ENCODE peak calls at places on chromosomes 4 and X, in nine cellular contexts. W, L, Z, G, Y, D, B, P and M are unnamed samples.

GRCh38 chr4:16659120-16659519 is 239.3 kb downstream of the LDB2 start:
- DNase-seq in W (no peak), L (no peak), Z (no peak), G (no peak), Y (no peak), D (no peak), B (no peak), P (no peak), M (no peak)

GRCh38 chr4:53714377-53715140 is 123.3 kb upstream of the LNX1 start:
- DNase-seq in W (no peak), L (no peak), Z (no peak), G (no peak), Y (no peak), D (no peak), B (no peak), P (no peak), M (no peak)

GRCh38 chr4:1544861-1545275 is 138.6 kb upstream of the NKX1-1 start:
- DNase-seq in W (no peak), L (no peak), Z (no peak), G (peak), Y (no peak), D (no peak), B (no peak), P (no peak), M (no peak)

GRCh38 chr4:148831945-148832344 is 389.7 kb upstream of the NR3C2 start:
- DNase-seq in W (peak), L (no peak), Z (no peak), G (no peak), Y (no peak), D (no peak), B (no peak), P (peak), M (no peak)

GRCh38 chr4:113901994-113902787 is 77.3 kb downstream of the ARSJ start:
- DNase-seq in W (no peak), L (no peak), Z (peak), G (no peak), Y (peak), D (peak), B (no peak), P (peak), M (no peak)

GRCh38 chrX:113802837-113803236 is 781.0 kb upstream of the HTR2C start:
- DNase-seq in W (no peak), L (no peak), Z (no peak), G (no peak), Y (no peak), D (no peak), B (no peak), P (no peak), M (no peak)

GRCh38 chrX:71917621-71918341 is 7.1 kb downstream of the NHSL2 start:
- DNase-seq in W (no peak), L (no peak), Z (no peak), G (no peak), Y (no peak), D (no peak), B (no peak), P (peak), M (no peak)

GRCh38 chrX:132853040-132853439 is 105.4 kb downstream of the HS6ST2 start:
- DNase-seq in W (no peak), L (no peak), Z (no peak), G (no peak), Y (no peak), D (no peak), B (no peak), P (peak), M (no peak)

GRCh38 chrX:135520022-135520552 is 373 bp upstream of the INTS6L start:
- DNase-seq in W (no peak), L (no peak), Z (no peak), G (no peak), Y (no peak), D (no peak), B (peak), P (peak), M (no peak)

GRCh38 chr4:80507077-80507476 is 171.5 kb downstream of the CFAP299 start:
- DNase-seq in W (no peak), L (no peak), Z (no peak), G (no peak), Y (no peak), D (no peak), B (no peak), P (no peak), M (no peak)

GRCh38 chr4:81426770-81427604 is 44.7 kb downstream of the RASGEF1B start:
- DNase-seq in W (no peak), L (no peak), Z (no peak), G (no peak), Y (no peak), D (no peak), B (peak), P (peak), M (no peak)

DNA sequence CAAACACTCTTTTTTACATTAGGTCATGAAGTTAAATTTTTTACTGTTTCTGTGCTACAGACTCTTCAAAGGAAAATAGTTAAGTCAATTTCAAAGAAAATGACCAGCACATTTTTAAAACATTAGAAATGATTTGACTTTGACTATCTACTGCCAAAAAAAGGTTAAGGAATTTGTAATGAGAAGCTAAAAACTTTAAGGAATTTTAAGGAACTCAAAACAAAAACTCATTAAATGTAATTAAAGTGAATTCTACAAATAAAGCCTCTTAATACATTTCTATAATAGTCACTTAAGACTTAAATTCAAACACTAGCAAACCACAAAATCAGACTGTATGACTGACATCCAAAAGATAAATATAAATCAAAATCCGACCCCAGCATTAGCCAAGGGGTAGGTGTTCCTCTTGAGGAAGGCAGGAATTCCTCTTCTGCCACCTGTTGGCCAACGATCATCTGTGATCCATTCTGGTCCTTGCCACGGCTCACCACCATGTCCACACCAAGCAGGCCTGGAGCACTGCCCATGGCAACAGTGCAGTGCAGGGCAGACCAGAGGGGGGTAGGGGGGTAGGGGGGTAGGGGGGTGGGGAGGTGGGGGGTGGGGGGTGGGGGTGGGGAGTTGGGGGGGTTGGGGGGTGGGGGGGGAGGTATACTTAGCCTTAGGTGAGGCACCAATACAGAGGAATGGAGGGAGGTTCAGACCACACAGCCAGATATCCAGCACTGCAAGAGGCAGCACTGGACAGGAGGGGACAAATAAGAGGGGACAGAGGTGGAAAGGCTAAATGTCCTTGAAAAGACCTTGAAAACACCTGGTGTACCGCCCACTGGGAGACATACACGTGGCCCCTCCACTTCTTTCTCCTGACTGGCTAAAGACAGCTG is 287.4 kb downstream of the CHIC1 start:
- DNase-seq in W (peak), L (peak), Z (no peak), G (peak), Y (peak), D (no peak), B (peak), P (peak), M (no peak)
- H3K4me3 ChIP-seq in W (peak), L (peak), Z (no peak), G (peak), Y (no peak), D (no peak), B (no peak), P (no peak), M (no peak)

DNA sequence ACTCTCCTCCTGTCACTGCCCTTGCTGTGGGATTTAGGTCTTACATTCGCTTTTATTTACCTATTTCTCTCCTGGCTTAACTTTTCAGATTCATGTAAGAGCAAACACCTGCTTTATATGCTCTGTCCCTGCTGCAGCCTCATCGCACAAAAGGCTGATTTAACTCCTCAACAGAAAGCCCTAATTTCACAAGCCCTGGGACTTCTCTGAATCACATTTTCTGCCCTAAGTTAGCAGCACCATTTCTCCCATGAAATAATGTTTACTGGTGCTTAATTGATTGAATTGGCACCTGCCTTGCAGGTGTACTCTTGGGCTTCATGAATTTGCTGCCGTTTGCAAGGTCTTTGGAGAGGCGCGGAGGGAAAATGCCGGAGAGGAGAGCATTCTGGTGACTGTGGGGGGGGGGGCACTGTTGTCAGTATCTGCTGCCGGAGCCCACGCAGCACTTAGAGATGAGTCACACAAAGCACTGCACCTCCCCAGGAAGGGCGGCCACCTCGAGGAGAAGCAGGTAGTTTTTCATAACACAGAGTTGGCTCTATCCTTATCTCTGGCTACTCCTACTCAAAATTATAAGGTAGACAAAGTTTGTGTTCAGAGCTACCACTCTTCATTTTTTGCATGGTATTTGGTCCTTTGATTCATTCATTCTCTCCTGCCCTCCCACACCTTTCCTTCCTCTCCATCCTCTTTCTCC is 76.4 kb upstream of the SCOC start:
- DNase-seq in W (no peak), L (no peak), Z (no peak), G (no peak), Y (peak), D (no peak), B (peak), P (peak), M (no peak)
- H3K4me3 ChIP-seq in W (no peak), L (no peak), Z (no peak), G (no peak), Y (no peak), D (no peak), B (no peak), P (no peak), M (no peak)

GRCh38 chr4:88820723-88821368 is 123.2 kb upstream of the NAP1L5 start:
- DNase-seq in W (no peak), L (no peak), Z (no peak), G (no peak), Y (no peak), D (no peak), B (no peak), P (peak), M (no peak)
- H3K4me3 ChIP-seq in W (peak), L (no peak), Z (no peak), G (peak), Y (peak), D (peak), B (no peak), P (peak), M (no peak)

DNA sequence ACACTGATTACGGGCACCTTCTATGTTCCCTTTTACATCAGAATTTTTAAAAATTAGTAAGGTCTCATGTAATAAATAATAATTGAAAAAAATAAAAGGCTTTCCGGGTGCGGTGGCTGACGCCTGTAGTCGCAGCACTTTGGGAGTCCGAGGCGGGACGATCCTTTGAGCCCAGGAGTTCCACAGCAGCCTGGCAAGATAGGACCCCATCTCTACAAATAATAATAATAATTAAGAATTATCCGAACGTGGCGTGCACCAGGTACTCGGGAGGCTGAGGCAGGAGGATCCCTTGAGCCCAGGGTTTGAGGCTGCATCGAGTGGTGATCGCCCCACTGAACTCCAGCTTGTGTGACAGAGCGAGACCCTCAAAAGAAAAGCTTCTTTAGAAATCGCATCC is 771 bp upstream of the LAMTOR3 start:
- DNase-seq in W (no peak), L (no peak), Z (no peak), G (no peak), Y (no peak), D (no peak), B (no peak), P (no peak), M (no peak)
- H3K4me3 ChIP-seq in W (peak), L (peak), Z (no peak), G (peak), Y (no peak), D (peak), B (peak), P (no peak), M (peak)

GRCh38 chr4:142566243-142566642 is 279.9 kb downstream of the INPP4B start:
- DNase-seq in W (no peak), L (no peak), Z (no peak), G (no peak), Y (no peak), D (no peak), B (no peak), P (peak), M (no peak)

GRCh38 chr4:142567620-142568451 is 278.3 kb downstream of the INPP4B start:
- DNase-seq in W (peak), L (peak), Z (no peak), G (no peak), Y (peak), D (no peak), B (peak), P (peak), M (no peak)

GRCh38 chr4:142566780-142567179 is 279.3 kb downstream of the INPP4B start:
- DNase-seq in W (no peak), L (no peak), Z (no peak), G (no peak), Y (no peak), D (no peak), B (no peak), P (no peak), M (no peak)

GRCh38 chr4:142565771-142566170 is 280.3 kb downstream of the INPP4B start:
- DNase-seq in W (no peak), L (no peak), Z (no peak), G (no peak), Y (no peak), D (no peak), B (no peak), P (peak), M (no peak)

GRCh38 chr4:142567199-142567598 is 278.9 kb downstream of the INPP4B start:
- DNase-seq in W (no peak), L (no peak), Z (peak), G (no peak), Y (peak), D (no peak), B (peak), P (peak), M (no peak)
- H3K4me3 ChIP-seq in W (no peak), L (no peak), Z (peak), G (no peak), Y (no peak), D (no peak), B (no peak), P (no peak), M (no peak)

DNA sequence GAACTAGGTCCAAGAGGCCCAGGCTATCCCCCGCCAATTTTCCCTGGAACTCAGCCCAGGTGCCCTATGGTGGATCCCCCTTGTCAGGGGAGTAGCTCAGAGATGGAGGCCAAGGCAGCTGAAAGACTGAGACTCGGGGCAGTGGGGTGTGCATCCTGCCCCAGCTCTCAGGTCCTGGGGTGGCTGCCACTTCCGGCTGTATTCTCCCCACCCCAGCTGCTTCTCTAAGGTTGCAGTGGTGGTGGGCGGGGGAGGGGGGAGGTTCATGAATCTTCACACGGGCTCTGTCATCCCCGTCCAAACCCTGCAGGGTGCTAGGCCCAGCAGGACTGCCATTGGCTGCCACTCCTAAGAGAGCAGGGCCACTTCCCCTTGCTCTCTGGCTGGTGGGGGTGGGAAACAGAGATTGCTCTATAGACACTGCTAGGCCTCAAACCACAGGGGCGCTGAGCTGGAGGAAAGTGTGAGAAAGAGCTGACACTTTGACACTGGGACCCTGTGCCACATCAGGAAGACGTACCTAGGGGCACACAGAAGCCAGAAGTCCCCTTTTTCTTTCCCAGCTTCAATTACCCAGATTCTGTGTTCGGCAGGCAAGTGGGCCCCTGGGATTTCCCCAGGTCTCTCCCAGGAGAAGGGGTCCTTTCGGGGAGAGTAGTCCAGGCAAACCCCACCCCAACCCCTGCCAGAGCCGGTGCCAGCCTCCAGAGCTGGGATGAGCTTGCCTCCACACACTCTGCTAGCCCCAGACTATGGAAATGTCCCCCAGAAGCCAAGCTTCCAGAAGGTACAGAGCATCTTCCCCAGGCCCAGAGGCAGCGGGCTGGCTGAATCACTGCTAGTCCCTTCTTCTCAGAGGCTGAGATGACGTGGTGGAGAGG is 1.6 kb downstream of the SASH3 start:
- DNase-seq in W (no peak), L (peak), Z (peak), G (peak), Y (peak), D (peak), B (no peak), P (no peak), M (no peak)
- H3K4me3 ChIP-seq in W (no peak), L (peak), Z (peak), G (peak), Y (no peak), D (peak), B (no peak), P (no peak), M (no peak)

DNA sequence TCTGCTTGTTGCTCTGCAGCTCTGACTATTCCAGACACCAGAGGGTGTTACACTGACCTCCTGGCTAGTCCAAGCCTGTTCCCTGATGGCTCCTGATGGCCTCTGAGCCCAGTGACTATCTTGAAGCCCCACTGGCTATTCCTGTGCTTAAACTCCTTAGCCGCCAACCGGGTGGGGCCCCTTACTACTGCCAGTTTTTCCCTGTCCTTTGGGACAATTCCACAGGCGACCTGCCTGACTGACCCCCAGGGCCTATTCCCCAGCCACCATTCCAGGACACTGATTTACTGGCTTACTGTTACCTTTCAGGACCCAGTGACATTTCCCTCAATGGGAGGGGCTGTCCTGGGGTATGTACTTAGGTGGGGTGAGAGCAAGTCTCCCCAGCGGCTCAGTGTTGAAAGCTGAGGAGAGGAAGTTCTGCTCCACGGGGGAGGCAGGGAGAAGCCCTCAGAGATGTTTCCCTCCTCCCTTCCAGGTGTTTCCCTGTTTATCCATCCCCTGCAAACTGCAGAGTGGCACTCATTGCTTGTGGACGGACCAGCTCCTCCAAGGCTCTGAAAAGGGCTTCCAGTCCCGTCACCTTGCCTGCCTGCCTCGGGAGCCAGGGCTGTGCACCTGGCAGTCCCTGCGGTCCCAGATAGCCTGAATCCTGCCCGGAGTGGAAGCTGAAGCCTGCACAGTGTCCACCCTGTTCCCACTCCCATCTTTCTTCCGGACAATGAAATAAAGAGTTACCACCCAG is 4.0 kb downstream of the TIMP1 start:
- DNase-seq in W (no peak), L (no peak), Z (no peak), G (no peak), Y (no peak), D (no peak), B (no peak), P (no peak), M (no peak)
- H3K4me3 ChIP-seq in W (no peak), L (no peak), Z (no peak), G (no peak), Y (no peak), D (no peak), B (no peak), P (no peak), M (no peak)